ENCODE peak calls at places on chromosome 19, in five cellular contexts. T is thoracic aorta, F is AG10803, H is body of pancreas, W is psoas muscle. O is an unnamed sample.

GRCh38 chr19:409006-409514 is at the start of gene C2CD4C:
- DNase-seq in W (no peak), F (no peak), T (no peak), H (peak; percentile 17), O (no peak)

GRCh38 chr19:29259867-29260281 is 46.9 kb upstream of the UQCRFS1 start:
- DNase-seq in T (no peak), W (peak; percentile 22), F (no peak), H (no peak), O (no peak)

GRCh38 chr19:49997709-49998108 is 27.5 kb downstream of the VRK3 start:
- DNase-seq in W (no peak), H (peak; percentile 28), T (no peak), F (peak; percentile 6), O (no peak)

GRCh38 chr19:49224856-49225255 is 67.3 kb downstream of the TRPM4 start:
- DNase-seq in W (peak; percentile 37), F (peak; percentile 42), H (peak; percentile 71), T (no peak), O (peak; percentile 31)

GRCh38 chr19:50870417-50871089 is 2.7 kb upstream of the KLK2 start:
- DNase-seq in F (no peak), W (no peak), H (peak; percentile 52), T (no peak), O (no peak)

GRCh38 chr19:46659151-46660007 is 1.6 kb downstream of the DACT3 start:
- DNase-seq in T (no peak), H (no peak), W (no peak), F (peak; percentile 32), O (peak; percentile 39)

GRCh38 chr19:3114018-3114726 is 20.0 kb downstream of the GNA11 start:
- DNase-seq in F (no peak), H (no peak), T (no peak), W (no peak), O (no peak)

GRCh38 chr19:6402834-6403608 is 10.1 kb upstream of the GTF2F1 start:
- DNase-seq in T (no peak), W (no peak), F (peak; percentile 54), H (peak; percentile 50), O (no peak)

GRCh38 chr19:29504454-29504853 is 21.3 kb upstream of the VSTM2B start:
- DNase-seq in W (no peak), F (no peak), H (no peak), T (no peak), O (no peak)

GRCh38 chr19:46181386-46181774 is 33.3 kb downstream of the IGFL2 start:
- DNase-seq in H (no peak), W (no peak), T (no peak), F (peak; percentile 21), O (no peak)

GRCh38 chr19:4064073-4064550 is 2.6 kb downstream of the ZBTB7A start:
- DNase-seq in T (no peak), W (peak; percentile 50), F (no peak), H (peak; percentile 44), O (peak; percentile 36)

GRCh38 chr19:6276447-6276846 is 3.3 kb downstream of the MLLT1 start:
- DNase-seq in F (peak; percentile 96), H (peak; percentile 59), W (peak; percentile 75), T (peak; percentile 58), O (no peak)

GRCh38 chr19:32324631-32325215 is 20.7 kb upstream of the ZNF507 start:
- DNase-seq in F (no peak), W (no peak), H (no peak), T (no peak), O (no peak)

GRCh38 chr19:33292595-33293254 is 9.6 kb downstream of the CEBPA start:
- DNase-seq in T (no peak), H (no peak), W (no peak), F (peak; percentile 66), O (no peak)

GRCh38 chr19:46731584-46731983 is 14.3 kb upstream of the FKRP start:
- DNase-seq in F (no peak), W (no peak), T (no peak), H (peak; percentile 32), O (no peak)

GRCh38 chr19:19405919-19406877 is 723 bp downstream of the GATAD2A start:
- DNase-seq in W (peak; percentile 62), H (peak; percentile 56), F (peak; percentile 58), T (no peak), O (peak; percentile 61)

GRCh38 chr19:39349326-39349725 is 7.1 kb downstream of the SAMD4B start:
- DNase-seq in W (no peak), T (no peak), H (no peak), F (no peak), O (no peak)

GRCh38 chr19:51687791-51688664 is 5.1 kb upstream of the SPACA6 start:
- DNase-seq in W (peak; percentile 72), T (peak; percentile 28), F (peak; percentile 67), H (peak; percentile 34), O (peak; percentile 70)

GRCh38 chr19:31283701-31284100 is 65.5 kb downstream of the TSHZ3 start:
- DNase-seq in W (no peak), H (no peak), F (no peak), T (no peak), O (no peak)

GRCh38 chr19:38162094-38162493 is 61.9 kb downstream of the DPF1 start:
- DNase-seq in W (no peak), H (no peak), F (no peak), T (no peak), O (no peak)

GRCh38 chr19:51247972-51248371 is 2.9 kb upstream of the SIGLECL1 start:
- DNase-seq in T (no peak), F (no peak), H (no peak), W (no peak), O (no peak)

GRCh38 chr19:16379521-16380313 is 55.1 kb downstream of the KLF2 start:
- DNase-seq in T (no peak), H (no peak), F (no peak), W (no peak), O (no peak)

GRCh38 chr19:23436318-23436717 is 41.0 kb upstream of the ZNF91 start:
- DNase-seq in W (no peak), H (no peak), T (no peak), F (no peak), O (no peak)

GRCh38 chr19:23440207-23440606 is 44.9 kb upstream of the ZNF91 start:
- DNase-seq in F (no peak), H (no peak), W (no peak), T (no peak), O (no peak)

GRCh38 chr19:23437901-23438300 is 42.6 kb upstream of the ZNF91 start:
- DNase-seq in F (no peak), W (no peak), H (no peak), T (no peak), O (no peak)

GRCh38 chr19:23439623-23440022 is 44.4 kb upstream of the ZNF91 start:
- DNase-seq in W (no peak), H (no peak), F (no peak), T (no peak), O (no peak)

DNA sequence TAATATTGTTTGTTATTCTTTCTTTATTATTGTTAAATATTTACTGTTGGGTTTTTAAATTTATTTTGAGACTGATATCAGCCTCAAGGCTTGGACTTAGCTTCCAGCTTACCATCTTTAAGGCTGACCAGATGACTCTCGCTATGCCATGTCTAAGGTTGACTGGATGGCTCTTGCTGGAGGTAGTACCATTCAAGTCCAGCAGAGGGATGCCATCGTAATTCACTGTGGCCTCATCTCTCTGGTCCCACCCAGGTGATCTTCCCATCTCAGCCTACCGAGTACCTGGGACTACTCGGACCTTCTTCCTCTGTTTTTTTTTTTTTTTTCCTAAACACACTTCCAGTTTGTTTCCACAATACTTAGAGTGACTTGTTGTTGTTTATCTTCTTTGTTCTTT is 41.7 kb upstream of the ZNF91 start:
- DNase-seq in H (no peak), W (no peak), T (no peak), F (no peak), O (no peak)
- TF ChIP-seq CTCF in H (no peak), W (peak; percentile 6), T (no peak), F (peak; percentile 28), O (no peak)

DNA sequence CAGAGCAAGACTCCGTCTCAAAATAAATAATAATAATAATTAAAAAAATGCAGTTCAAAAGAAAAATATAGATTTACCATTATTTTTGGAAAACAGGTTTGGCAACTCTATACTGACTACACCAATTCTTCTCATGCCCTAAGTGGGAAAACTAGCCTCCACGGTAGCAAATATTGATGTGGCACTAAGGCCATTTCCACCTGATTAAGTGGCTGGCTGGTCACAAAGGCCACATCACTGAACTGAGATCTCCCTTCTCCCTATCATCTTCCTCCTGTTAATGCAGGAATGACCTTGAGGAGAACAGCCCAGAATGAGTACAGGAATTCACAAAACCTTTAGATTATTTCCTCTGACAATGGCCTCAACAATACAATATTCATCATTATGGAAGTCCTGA is 18.6 kb downstream of the ZNF814 start:
- DNase-seq in H (no peak), T (no peak), F (no peak), W (no peak), O (no peak)
- TF ChIP-seq CTCF in H (no peak), T (no peak), F (no peak), W (no peak), O (no peak)

GRCh38 chr19:9165256-9165655 is 13.5 kb upstream of the OR7D2 start:
- DNase-seq in F (peak; percentile 16), H (no peak), W (no peak), T (no peak), O (no peak)
- TF ChIP-seq CTCF in F (no peak), H (no peak), W (no peak), T (no peak), O (no peak)

GRCh38 chr19:41577144-41577830 is 1.3 kb downstream of the CEACAM21 start:
- DNase-seq in F (no peak), T (no peak), W (no peak), H (no peak), O (no peak)
- TF ChIP-seq CTCF in F (no peak), T (no peak), W (no peak), H (no peak), O (no peak)

DNA sequence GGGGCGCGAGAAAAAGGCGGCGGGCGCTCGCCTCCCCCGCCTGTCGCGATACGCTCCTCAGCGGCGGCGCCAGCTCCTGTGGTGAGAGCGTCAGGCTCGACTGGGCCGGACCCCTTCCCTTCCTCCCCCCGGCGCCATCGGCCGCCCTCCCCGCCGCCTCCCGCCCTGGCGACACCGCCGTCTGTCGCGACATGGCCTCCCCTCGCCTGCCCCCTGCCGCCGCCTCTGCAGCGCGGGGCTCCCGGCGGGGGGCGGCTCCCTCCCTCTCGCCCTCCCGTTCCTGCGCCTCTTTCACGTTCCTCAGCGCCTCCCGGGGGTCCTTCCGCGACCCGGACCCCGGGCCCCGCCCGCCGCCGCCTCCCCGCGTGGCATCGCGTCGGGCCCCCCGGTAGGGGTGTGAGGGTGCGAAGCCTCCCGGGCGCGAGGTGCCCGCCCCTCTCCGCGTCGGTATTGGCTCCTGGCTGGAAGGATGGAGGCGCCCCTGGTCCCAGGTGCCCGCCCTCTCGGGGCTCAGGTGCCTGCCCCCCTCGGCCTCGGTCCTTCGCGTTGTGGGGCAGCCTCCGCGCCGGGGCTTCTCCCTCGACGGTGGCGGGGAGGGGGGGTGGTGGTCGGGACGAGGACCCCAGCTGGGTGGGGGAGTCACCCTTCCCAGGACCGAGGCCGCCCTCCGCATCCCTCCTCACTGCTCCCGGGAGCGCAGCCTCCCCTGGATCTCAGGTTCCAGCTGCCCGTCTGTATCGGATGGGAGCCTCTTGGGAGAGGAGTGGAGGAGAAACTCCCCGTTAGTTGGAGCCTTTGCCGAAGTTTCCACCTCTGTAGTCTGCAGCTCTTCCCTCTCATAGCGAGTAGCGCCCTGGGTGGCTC is 583 bp downstream of the CNOT3 start:
- DNase-seq in H (no peak), F (no peak), W (no peak), T (no peak), O (no peak)
- TF ChIP-seq CTCF in H (no peak), F (no peak), W (peak; percentile 4), T (no peak), O (peak; percentile 19)